ENCODE peak calls at places on chromosomes 3 and 15, in seven cellular contexts. O is epithelial cell of proximal tubule, E is nephron progenitor cell, S is ovary, L is osteoblast, N is endodermal cell, X is HFFc6. G is an unnamed sample.

GRCh38 chr15:100340721-100341661 is 784 bp downstream of the ADAMTS17 start:
- DNase-seq in N (peak), O (no peak), L (no peak), S (no peak), E (peak), X (no peak), G (no peak)

GRCh38 chr3:147361671-147362420 is 44.5 kb downstream of the ZIC4 start:
- DNase-seq in X (no peak), E (peak), O (no peak), N (peak), S (no peak), L (no peak), G (no peak)

GRCh38 chr15:43521419-43521818 is 4.0 kb downstream of the MAP1A start:
- DNase-seq in L (peak), O (no peak), X (no peak), N (no peak), S (no peak), E (no peak), G (no peak)

GRCh38 chr3:120823156-120823555 is 80.6 kb downstream of the GTF2E1 start:
- DNase-seq in O (no peak), N (no peak), S (no peak), E (no peak), X (peak), L (no peak), G (no peak)

GRCh38 chr3:65597225-65597951 is 441.3 kb downstream of the MAGI1 start:
- DNase-seq in O (no peak), E (peak), N (peak), S (peak), L (peak), X (no peak), G (no peak)

GRCh38 chr3:113769551-113769950 is 22.7 kb downstream of the ATP6V1A start:
- DNase-seq in N (no peak), O (no peak), S (no peak), E (no peak), L (peak), X (peak), G (peak)

GRCh38 chr3:143002727-143003126 is 1.4 kb downstream of the U2SURP start:
- DNase-seq in N (no peak), S (no peak), E (no peak), O (no peak), L (no peak), X (no peak), G (no peak)

GRCh38 chr3:50623840-50624474 is 7.0 kb downstream of the MAPKAPK3 start:
- DNase-seq in E (no peak), L (peak), O (no peak), S (no peak), X (no peak), N (no peak), G (no peak)

GRCh38 chr3:10392906-10393461 is 72.1 kb upstream of the SEC13 start:
- DNase-seq in E (no peak), N (no peak), L (no peak), X (no peak), S (no peak), O (no peak), G (no peak)

GRCh38 chr15:96312641-96313335 is 17.7 kb upstream of the NR2F2 start:
- DNase-seq in L (no peak), E (no peak), S (no peak), X (peak), O (no peak), N (no peak), G (no peak)

GRCh38 chr3:171427771-171428320 is 32.4 kb downstream of the TNIK start:
- DNase-seq in N (peak), O (no peak), L (no peak), E (no peak), S (no peak), X (no peak), G (no peak)

GRCh38 chr15:92161039-92161670 is 232.5 kb upstream of the ST8SIA2 start:
- DNase-seq in O (no peak), N (peak), L (no peak), S (no peak), E (no peak), X (no peak), G (no peak)

GRCh38 chr15:49382394-49382793 is 40.6 kb upstream of the FGF7 start:
- DNase-seq in S (no peak), E (no peak), X (no peak), O (no peak), N (no peak), L (peak), G (no peak)

GRCh38 chr3:194565597-194566190 is 67.5 kb downstream of the TMEM44 start:
- DNase-seq in L (peak), O (no peak), X (peak), N (no peak), E (no peak), S (no peak), G (peak)

GRCh38 chr15:90680371-90680935 is 36.7 kb upstream of the BLM start:
- DNase-seq in X (peak), O (no peak), S (no peak), L (peak), E (no peak), N (no peak), G (peak)

GRCh38 chr15:47870956-47871625 is 153.8 kb downstream of the SEMA6D start:
- DNase-seq in E (no peak), S (no peak), N (no peak), L (peak), O (no peak), X (peak), G (no peak)

GRCh38 chr3:115785782-115786181 is 162.5 kb downstream of the GAP43 start:
- DNase-seq in L (no peak), S (no peak), N (no peak), O (no peak), X (no peak), E (no peak), G (no peak)

GRCh38 chr3:197949191-197949766 is 711 bp upstream of the RPL35A start:
- DNase-seq in L (peak), N (no peak), X (no peak), E (no peak), S (no peak), O (no peak), G (no peak)

GRCh38 chr3:116444819-116445290 is 432 bp downstream of the LSAMP start:
- DNase-seq in N (peak), E (peak), L (no peak), X (no peak), O (no peak), S (peak), G (no peak)

GRCh38 chr15:25339431-25339830 is 99.4 kb downstream of the UBE3A start:
- DNase-seq in S (no peak), O (no peak), L (no peak), X (no peak), N (no peak), E (no peak), G (no peak)

GRCh38 chr15:92645051-92645631 is 10.4 kb downstream of the FAM174B start:
- DNase-seq in E (no peak), S (no peak), L (no peak), X (peak), O (no peak), N (no peak), G (no peak)

GRCh38 chr15:55008397-55008796 is 188.3 kb downstream of the RSL24D1 start:
- DNase-seq in E (no peak), O (no peak), L (no peak), S (no peak), X (no peak), N (no peak), G (no peak)

GRCh38 chr15:80885180-80885579 is 104.4 kb downstream of the MESD start:
- DNase-seq in X (no peak), E (no peak), N (no peak), L (no peak), S (no peak), O (no peak), G (no peak)

GRCh38 chr15:92887869-92888268 is 12.3 kb upstream of the CHD2 start:
- DNase-seq in O (no peak), L (no peak), X (no peak), N (no peak), E (no peak), S (no peak), G (no peak)

GRCh38 chr3:148074916-148075315 is 622.8 kb upstream of the AGTR1 start:
- DNase-seq in X (no peak), S (no peak), L (no peak), E (no peak), N (no peak), O (no peak), G (no peak)

GRCh38 chr3:72582211-72582878 is 265.9 kb downstream of the SHQ1 start:
- DNase-seq in L (no peak), S (no peak), X (no peak), O (no peak), N (no peak), E (no peak), G (no peak)

GRCh38 chr3:12490547-12490946 is 6.3 kb downstream of the TSEN2 start:
- DNase-seq in X (no peak), E (no peak), O (no peak), N (no peak), S (no peak), L (no peak), G (no peak)

GRCh38 chr15:64423970-64424369 is 36.3 kb downstream of the TRIP4 start:
- DNase-seq in O (no peak), N (no peak), E (no peak), L (peak), S (no peak), X (no peak), G (no peak)

GRCh38 chr15:64429448-64429847 is 30.9 kb upstream of the ZNF609 start:
- DNase-seq in X (no peak), O (no peak), S (no peak), L (no peak), N (no peak), E (no peak), G (no peak)

GRCh38 chr15:64430000-64430735 is 30.2 kb upstream of the ZNF609 start:
- DNase-seq in N (peak), L (peak), O (no peak), E (no peak), X (peak), S (peak), G (peak)

GRCh38 chr15:64422697-64423096 is 35.1 kb downstream of the TRIP4 start:
- DNase-seq in X (no peak), O (no peak), N (no peak), L (peak), S (no peak), E (no peak), G (no peak)

DNA sequence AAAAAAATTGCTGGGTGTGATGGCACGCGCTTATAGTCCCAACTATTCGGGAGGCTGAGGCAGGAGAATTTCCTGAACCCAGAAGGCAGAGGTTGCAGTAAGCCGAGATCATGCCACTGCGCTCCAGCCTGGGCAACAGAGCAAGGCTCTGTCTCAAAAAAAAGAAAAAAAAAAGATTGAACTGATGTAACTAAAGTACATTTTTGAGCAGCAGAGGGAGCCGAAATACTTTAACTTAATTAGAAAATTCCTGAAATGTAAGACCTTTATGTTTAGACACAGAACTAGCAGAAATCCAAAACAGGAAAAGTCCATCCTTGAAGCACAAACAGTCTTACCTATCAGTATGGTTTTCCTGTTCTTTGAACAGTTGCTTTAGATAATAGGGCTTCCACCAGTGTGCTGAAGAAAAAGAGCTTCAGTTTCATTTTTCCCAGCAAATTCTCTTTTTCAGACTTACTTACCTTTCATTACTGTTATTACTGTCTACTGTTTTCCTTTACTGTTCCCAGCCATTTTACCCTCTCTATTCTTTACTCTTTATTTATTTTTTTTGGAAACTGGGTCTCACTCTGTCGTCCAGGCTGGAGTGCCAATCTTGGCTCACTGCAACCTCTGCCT is 33.4 kb upstream of the ZNF609 start:
- DNase-seq in X (peak), O (no peak), N (no peak), L (no peak), E (no peak), S (no peak), G (peak)
- TF ChIP-seq CTCF in X (peak), O (no peak), N (peak), L (peak), E (no peak), S (no peak), G (peak)

GRCh38 chr15:42371125-42371524 is 11.8 kb downstream of the CAPN3 start:
- DNase-seq in E (no peak), X (peak), L (no peak), N (no peak), S (no peak), O (no peak), G (no peak)
- TF ChIP-seq CTCF in E (no peak), X (peak), L (peak), N (no peak), S (no peak), O (no peak), G (peak)

GRCh38 chr3:41717591-41718093 is 244.3 kb downstream of the ULK4 start:
- DNase-seq in O (no peak), S (no peak), X (no peak), N (no peak), L (no peak), E (no peak), G (no peak)

GRCh38 chr3:41711656-41712055 is 250.2 kb downstream of the ULK4 start:
- DNase-seq in X (peak), O (no peak), L (no peak), N (no peak), E (no peak), S (no peak), G (no peak)

GRCh38 chr3:41710646-41711388 is 251.1 kb downstream of the ULK4 start:
- DNase-seq in X (peak), N (peak), O (peak), S (no peak), E (peak), L (no peak), G (peak)

GRCh38 chr3:41715376-41715775 is 246.5 kb downstream of the ULK4 start:
- DNase-seq in X (no peak), S (no peak), O (no peak), N (no peak), L (no peak), E (no peak), G (no peak)

GRCh38 chr3:41716391-41716910 is 245.5 kb downstream of the ULK4 start:
- DNase-seq in S (no peak), L (no peak), E (no peak), X (no peak), O (no peak), N (no peak), G (no peak)
- TF ChIP-seq CTCF in S (no peak), L (peak), E (no peak), X (peak), O (peak), N (no peak), G (peak)

GRCh38 chr3:172536993-172537419 is 13.8 kb upstream of the TNFSF10 start:
- DNase-seq in N (no peak), O (no peak), S (no peak), L (no peak), X (no peak), E (no peak), G (no peak)
- TF ChIP-seq CTCF in N (no peak), O (no peak), S (no peak), L (no peak), X (no peak), E (no peak), G (no peak)

DNA sequence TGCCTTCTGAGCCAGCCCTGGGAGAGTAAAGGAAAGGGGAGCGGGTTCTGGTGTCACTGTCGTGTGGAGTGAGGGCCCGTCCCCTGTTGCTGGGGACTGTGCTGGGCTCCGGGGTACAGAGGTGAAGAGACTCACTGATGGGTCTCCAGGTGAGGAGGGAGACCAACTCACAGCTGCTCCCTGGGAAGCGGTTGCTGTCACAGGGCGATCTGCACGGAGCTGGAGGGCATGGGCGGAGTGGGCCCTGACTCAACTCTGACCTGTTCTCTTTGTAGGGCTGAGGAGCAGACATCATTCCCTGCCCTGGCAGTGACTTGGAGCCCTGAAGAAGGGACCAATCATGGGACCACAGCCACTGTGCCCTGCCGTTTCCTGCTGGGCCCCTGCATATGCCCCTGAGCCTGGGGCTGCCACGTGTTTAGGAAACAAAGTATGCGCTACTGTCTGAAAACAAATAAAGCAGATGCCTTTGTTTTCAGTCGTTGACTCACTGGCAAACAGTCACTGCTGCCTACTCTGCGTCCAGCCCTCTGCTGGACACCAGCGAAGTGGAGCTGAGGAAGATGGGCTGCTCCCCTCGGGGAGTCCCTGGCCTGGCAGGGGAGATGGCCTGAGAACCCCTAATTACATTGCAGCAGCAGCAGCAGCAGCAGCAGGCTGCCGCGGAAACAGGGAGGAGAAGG is 22.9 kb upstream of the PLXNA1 start:
- DNase-seq in E (no peak), S (no peak), X (peak), O (no peak), N (peak), L (peak), G (peak)
- TF ChIP-seq CTCF in E (no peak), S (no peak), X (peak), O (no peak), N (peak), L (peak), G (peak)

DNA sequence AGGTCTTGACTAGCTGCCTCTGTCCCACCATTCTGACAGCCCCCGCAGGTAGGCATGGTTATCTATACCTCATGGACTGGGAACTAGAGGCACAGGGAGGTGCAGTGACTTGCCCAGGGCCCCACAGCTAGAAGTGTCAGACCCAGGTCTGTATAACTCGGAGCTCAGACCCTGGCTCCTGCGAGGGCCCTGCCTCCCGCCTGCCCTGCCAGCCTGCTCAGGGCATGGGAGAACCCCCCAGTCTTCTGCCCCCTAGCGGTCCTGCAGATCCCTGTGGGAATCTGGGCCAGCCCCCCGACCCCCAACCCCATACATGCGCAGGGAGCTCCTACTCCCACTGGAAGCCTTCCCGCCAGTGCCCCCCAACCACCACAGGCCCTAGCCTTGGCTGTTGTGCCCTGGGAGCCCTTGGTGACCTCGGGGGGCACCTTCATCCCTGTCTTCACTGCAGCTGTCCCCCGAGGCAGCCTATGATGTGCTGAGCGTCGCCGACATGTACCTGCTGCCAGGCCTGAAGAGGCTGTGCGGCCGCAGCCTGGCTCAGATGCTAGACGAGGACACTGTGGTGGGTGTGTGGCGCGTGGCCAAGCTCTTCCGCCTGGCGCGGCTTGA is 6.9 kb downstream of the ABTB1 start:
- DNase-seq in E (no peak), L (no peak), N (peak), O (no peak), S (peak), X (no peak), G (no peak)
- TF ChIP-seq CTCF in E (peak), L (no peak), N (peak), O (no peak), S (no peak), X (peak), G (peak)

GRCh38 chr3:95521396-95521795 is 1293.0 kb upstream of the EPHA6 start:
- DNase-seq in L (no peak), X (no peak), S (no peak), E (no peak), O (no peak), N (no peak), G (no peak)

GRCh38 chr3:95522449-95522848 is 1291.9 kb upstream of the EPHA6 start:
- DNase-seq in O (no peak), N (no peak), X (no peak), E (no peak), L (no peak), S (no peak), G (no peak)
- TF ChIP-seq CTCF in O (no peak), N (no peak), X (no peak), E (no peak), L (no peak), S (no peak), G (no peak)

GRCh38 chr3:14540209-14540575 is at the start of gene GRIP2:
- DNase-seq in E (no peak), S (no peak), O (no peak), N (no peak), L (peak), X (no peak), G (no peak)

GRCh38 chr3:14543446-14543845 is 3.3 kb upstream of the GRIP2 start:
- DNase-seq in E (no peak), L (peak), X (no peak), N (no peak), S (no peak), O (no peak), G (no peak)

GRCh38 chr3:14542656-14543055 is 2.5 kb upstream of the GRIP2 start:
- DNase-seq in X (no peak), L (peak), S (no peak), O (no peak), N (no peak), E (no peak), G (no peak)

GRCh38 chr3:14540821-14541385 is 761 bp upstream of the GRIP2 start:
- DNase-seq in O (no peak), X (no peak), S (no peak), N (no peak), L (peak), E (no peak), G (no peak)

GRCh38 chr3:14541646-14542045 is 1.5 kb upstream of the GRIP2 start:
- DNase-seq in L (peak), X (no peak), E (no peak), O (no peak), S (no peak), N (no peak), G (no peak)
- TF ChIP-seq CTCF in L (no peak), X (no peak), E (no peak), O (no peak), S (no peak), N (no peak), G (no peak)

GRCh38 chr15:67080900-67081431 is 15.6 kb downstream of the SMAD3 start:
- DNase-seq in N (no peak), X (peak), E (no peak), L (peak), O (peak), S (no peak), G (no peak)
- TF ChIP-seq CTCF in N (peak), X (peak), E (no peak), L (peak), O (peak), S (no peak), G (peak)

G was measured in AG09319.